ENCODE peak calls at places on chromosomes 7 and 10, in six cellular contexts. J is cardiac muscle cell; R is stomach; E is CD8-positive, alpha-beta T cell; Z is IMR-90; S is left ventricle myocardium inferior. N is an unnamed sample.

GRCh38 chr10:62657244-62657835 is 147.2 kb upstream of the ADO start:
- DNase-seq in J (no peak), R (no peak), E (no peak), Z (no peak), S (no peak), N (no peak)

GRCh38 chr7:132430863-132431822 is 145.1 kb downstream of the PLXNA4 start:
- DNase-seq in J (no peak), R (no peak), E (peak; percentile 25), Z (peak; percentile 72), S (no peak), N (peak; percentile 78)

GRCh38 chr7:28623863-28624262 is 211.5 kb downstream of the CREB5 start:
- DNase-seq in J (no peak), R (no peak), E (no peak), Z (no peak), S (no peak), N (no peak)

GRCh38 chr10:32982293-32982709 is 24.3 kb upstream of the ITGB1 start:
- DNase-seq in J (no peak), R (no peak), E (no peak), Z (peak; percentile 95), S (no peak), N (no peak)

GRCh38 chr7:136359333-136359903 is 382.3 kb upstream of the MTPN start:
- DNase-seq in J (no peak), R (no peak), E (no peak), Z (no peak), S (no peak), N (no peak)

GRCh38 chr10:70985824-70986336 is 97.5 kb upstream of the PCBD1 start:
- DNase-seq in J (no peak), R (peak; percentile 51), E (no peak), Z (no peak), S (no peak), N (no peak)

GRCh38 chr10:44864637-44865288 is 46.4 kb upstream of the TMEM72 start:
- DNase-seq in J (peak; percentile 91), R (peak; percentile 92), E (peak; percentile 62), Z (peak; percentile 75), S (peak; percentile 92), N (peak; percentile 89)

GRCh38 chr7:144908943-144909556 is 73.2 kb upstream of the TPK1 start:
- DNase-seq in J (no peak), R (no peak), E (no peak), Z (no peak), S (no peak), N (no peak)

GRCh38 chr10:26254616-26255015 is 38.0 kb downstream of the GAD2 start:
- DNase-seq in J (no peak), R (no peak), E (no peak), Z (no peak), S (no peak), N (no peak)

GRCh38 chr7:85770332-85770731 is 583.5 kb upstream of the SEMA3D start:
- DNase-seq in J (no peak), R (no peak), E (no peak), Z (no peak), S (no peak), N (no peak)

GRCh38 chr7:143172354-143172753 is 10.9 kb upstream of the TAS2R39 start:
- DNase-seq in J (no peak), R (peak; percentile 79), E (no peak), Z (no peak), S (no peak), N (no peak)

GRCh38 chr7:28187012-28187411 is 6.4 kb upstream of the JAZF1 start:
- DNase-seq in J (no peak), R (no peak), E (no peak), Z (no peak), S (no peak), N (no peak)

GRCh38 chr10:72740526-72740925 is 48.6 kb downstream of the MCU start:
- DNase-seq in J (peak; percentile 22), R (peak; percentile 60), E (no peak), Z (peak; percentile 65), S (peak; percentile 32), N (peak; percentile 50)

GRCh38 chr7:78679477-78679876 is 774.0 kb downstream of the MAGI2 start:
- DNase-seq in J (no peak), R (no peak), E (no peak), Z (no peak), S (no peak), N (no peak)

GRCh38 chr10:113320980-113321379 is 231.9 kb upstream of the HABP2 start:
- DNase-seq in J (no peak), R (no peak), E (no peak), Z (no peak), S (no peak), N (no peak)

GRCh38 chr10:74771054-74771453 is 55.3 kb upstream of the KAT6B start:
- DNase-seq in J (no peak), R (no peak), E (no peak), Z (no peak), S (no peak), N (no peak)

GRCh38 chr10:51699145-51699474 is 285 bp downstream of the CSTF2T start:
- DNase-seq in J (no peak), R (no peak), E (no peak), Z (no peak), S (no peak), N (peak; percentile 12)

GRCh38 chr7:15954671-15955354 is 268.3 kb upstream of the MEOX2 start:
- DNase-seq in J (no peak), R (no peak), E (no peak), Z (no peak), S (no peak), N (no peak)

GRCh38 chr10:47049056-47049851 is 138.0 kb downstream of the PTPN20 start:
- DNase-seq in J (no peak), R (peak; percentile 17), E (no peak), Z (no peak), S (no peak), N (no peak)

DNA sequence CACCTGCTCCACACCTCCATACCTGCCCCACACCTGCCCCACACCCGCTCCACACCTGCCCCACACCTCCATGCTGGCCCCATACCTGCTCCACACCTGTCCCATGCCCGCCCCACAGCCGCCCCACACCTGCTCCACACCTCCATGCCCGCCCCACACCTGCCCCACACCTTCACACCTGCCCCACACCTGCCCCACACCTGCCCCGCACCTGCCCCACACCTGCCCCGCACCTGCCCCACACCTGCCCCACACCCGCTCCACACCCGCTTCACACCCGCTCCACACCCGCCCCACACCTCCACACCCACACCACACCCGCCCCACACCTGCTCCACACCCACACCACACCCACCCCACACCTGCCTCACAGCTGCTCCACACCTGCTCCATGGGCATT is 53.0 kb downstream of the PARP12 start:
- DNase-seq in J (no peak), R (no peak), E (no peak), Z (no peak), S (no peak), N (no peak)
- TF ChIP-seq CTCF in J (no peak), R (no peak), E (no peak), Z (no peak), S (no peak), N (no peak)

GRCh38 chr7:92848854-92849745 is 12.7 kb upstream of the CDK6 start:
- DNase-seq in J (no peak), R (no peak), E (no peak), Z (no peak), S (no peak), N (no peak)

GRCh38 chr7:92845736-92846135 is 9.4 kb upstream of the CDK6 start:
- DNase-seq in J (no peak), R (no peak), E (no peak), Z (no peak), S (no peak), N (no peak)

GRCh38 chr7:92847305-92847704 is 10.9 kb upstream of the CDK6 start:
- DNase-seq in J (no peak), R (no peak), E (no peak), Z (no peak), S (no peak), N (no peak)

GRCh38 chr7:92850506-92850905 is 14.1 kb upstream of the CDK6 start:
- DNase-seq in J (no peak), R (no peak), E (no peak), Z (no peak), S (no peak), N (no peak)

DNA sequence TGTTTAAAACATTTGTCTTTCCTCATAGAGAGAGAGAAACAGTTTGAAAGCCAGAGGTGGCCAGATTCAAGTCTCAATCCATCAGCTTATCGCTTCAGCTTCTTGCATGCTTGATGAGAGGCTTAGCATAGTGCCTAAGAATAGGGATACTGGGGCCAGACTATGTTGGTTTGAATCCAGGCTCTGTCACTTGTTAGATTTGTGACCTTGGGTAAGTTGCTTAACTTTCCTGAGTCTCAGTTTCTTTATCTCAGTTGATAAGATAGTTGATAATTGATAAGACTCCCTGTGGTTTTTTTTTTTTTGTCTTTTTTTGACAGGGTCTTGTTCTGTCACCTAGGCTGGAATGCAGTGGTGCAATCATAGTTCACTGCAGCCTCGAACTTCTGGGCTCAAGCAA is 12.1 kb upstream of the CDK6 start:
- DNase-seq in J (no peak), R (no peak), E (no peak), Z (no peak), S (no peak), N (no peak)
- H3K27me3 ChIP-seq in J (no peaks in the 10 kb centered on the region), R (no peaks in the 10 kb centered on the region), E (no peaks in the 10 kb centered on the region), Z (no peaks in the 10 kb centered on the region), S (no peaks in the 10 kb centered on the region), N (peaks cover 83% of the 10 kb centered on the region)

GRCh38 chr10:11307004-11307403 is 289.3 kb downstream of the CELF2 start:
- DNase-seq in J (no peak), R (no peak), E (no peak), Z (no peak), S (no peak), N (no peak)

GRCh38 chr10:11305825-11306601 is 288.3 kb downstream of the CELF2 start:
- DNase-seq in J (no peak), R (no peak), E (no peak), Z (no peak), S (no peak), N (no peak)

GRCh38 chr10:11302181-11302580 is 284.5 kb downstream of the CELF2 start:
- DNase-seq in J (no peak), R (no peak), E (no peak), Z (no peak), S (no peak), N (no peak)

GRCh38 chr10:11303671-11304170 is 286.0 kb downstream of the CELF2 start:
- DNase-seq in J (no peak), R (no peak), E (no peak), Z (no peak), S (no peak), N (no peak)

DNA sequence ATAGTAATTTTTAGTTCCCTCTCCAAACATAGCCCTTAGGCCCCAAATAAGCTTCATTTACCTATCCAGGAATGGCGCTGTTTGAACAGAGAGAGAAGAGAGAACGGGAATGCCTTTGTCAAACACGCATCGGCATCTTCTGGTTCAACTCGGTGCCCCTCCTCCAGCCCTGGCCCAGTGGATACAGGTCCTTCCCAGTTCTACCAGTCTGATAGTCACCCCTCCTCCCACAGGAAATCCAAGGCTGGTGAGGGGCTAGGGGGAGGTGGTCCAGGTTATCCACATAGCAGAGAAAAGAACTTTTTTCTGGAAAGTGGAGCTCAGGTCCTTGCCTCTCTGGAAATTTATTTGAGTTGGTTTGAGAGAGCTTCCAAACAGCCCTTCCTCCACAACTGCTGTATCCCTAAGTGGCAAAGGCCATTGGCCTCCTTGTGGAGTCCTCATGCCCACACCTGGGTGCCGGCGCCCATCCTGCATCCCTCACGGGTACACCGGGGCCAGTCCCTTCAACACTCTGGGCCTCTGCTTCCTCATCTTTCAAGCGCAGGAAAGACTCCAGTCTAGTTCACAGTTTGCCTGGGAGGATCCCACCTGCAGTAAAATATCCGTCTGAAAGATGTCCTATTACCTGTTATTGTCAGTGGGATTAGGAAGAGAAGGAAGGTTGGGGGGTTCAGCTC is 287.4 kb downstream of the CELF2 start:
- DNase-seq in J (no peak), R (no peak), E (no peak), Z (no peak), S (no peak), N (no peak)
- H3K36me3 ChIP-seq in J (peaks cover 8% of the 10 kb centered on the region), R (peaks cover 59% of the 10 kb centered on the region), E (peaks cover 74% of the 10 kb centered on the region), Z (no peaks in the 10 kb centered on the region), S (peaks cover 92% of the 10 kb centered on the region), N (no peaks in the 10 kb centered on the region)

GRCh38 chr7:96855139-96855538 is 145.5 kb upstream of the SEM1 start:
- DNase-seq in J (no peak), R (no peak), E (no peak), Z (no peak), S (no peak), N (no peak)
- TF ChIP-seq CTCF in J (no peak), R (no peak), E (no peak), Z (no peak), S (no peak), N (no peak)